ENCODE peak calls at places on chromosomes 1 and 21, in eight cellular contexts. B is K562, I is brain microvascular endothelial cell, K is kidney, M is left ventricle myocardium inferior, O is GM23338, R is lower lobe of right lung, F is tibial artery. G is an unnamed sample.

GRCh38 chr1:51515982-51516638 is 3.0 kb downstream of the EPS15 start:
- DNase-seq in B (no peak), I (no peak), K (no peak), M (no peak), O (no peak), R (no peak), F (no peak), G (no peak)

GRCh38 chr1:203702130-203702577 is 62.8 kb upstream of the LAX1 start:
- DNase-seq in B (peak; percentile 86), I (peak; percentile 22), K (no peak), M (no peak), O (peak; percentile 86), R (no peak), F (no peak), G (peak; percentile 77)

GRCh38 chr1:204647114-204647804 is 38.3 kb downstream of the LRRN2 start:
- DNase-seq in B (peak; percentile 92), I (peak; percentile 77), K (no peak), M (no peak), O (peak; percentile 85), R (no peak), F (peak; percentile 10), G (peak; percentile 16)

GRCh38 chr1:198534540-198535413 is 5.7 kb downstream of the ATP6V1G3 start:
- DNase-seq in B (no peak), I (no peak), K (no peak), M (no peak), O (no peak), R (no peak), F (no peak), G (peak; percentile 29)

GRCh38 chr1:58773406-58773840 is 10.4 kb downstream of the JUN start:
- DNase-seq in B (no peak), I (peak; percentile 79), K (peak; percentile 66), M (peak; percentile 67), O (no peak), R (peak; percentile 48), F (peak; percentile 94), G (peak; percentile 65)

GRCh38 chr1:1061682-1062363 is 12.3 kb downstream of the RNF223 start:
- DNase-seq in B (peak; percentile 60), I (no peak), K (no peak), M (no peak), O (no peak), R (no peak), F (no peak), G (no peak)

GRCh38 chr21:43608225-43608624 is 51.1 kb downstream of the HSF2BP start:
- DNase-seq in B (no peak), I (peak; percentile 79), K (no peak), M (no peak), O (no peak), R (no peak), F (no peak), G (no peak)

GRCh38 chr1:224510880-224511645 is 76.5 kb upstream of the WDR26 start:
- DNase-seq in B (peak; percentile 45), I (no peak), K (no peak), M (no peak), O (no peak), R (no peak), F (no peak), G (no peak)

GRCh38 chr1:54579337-54579781 is 31.3 kb downstream of the ACOT11 start:
- DNase-seq in B (no peak), I (no peak), K (peak; percentile 39), M (no peak), O (peak; percentile 51), R (no peak), F (no peak), G (no peak)

GRCh38 chr1:40976952-40977690 is 2.4 kb upstream of the CTPS1 start:
- DNase-seq in B (no peak), I (peak; percentile 95), K (no peak), M (no peak), O (no peak), R (no peak), F (no peak), G (no peak)

GRCh38 chr1:65459397-65459768 is 38.9 kb downstream of the LEPR start:
- DNase-seq in B (no peak), I (no peak), K (no peak), M (no peak), O (peak; percentile 73), R (no peak), F (no peak), G (peak; percentile 55)

GRCh38 chr1:181090653-181091126 is 2.2 kb downstream of the IER5 start:
- DNase-seq in B (peak; percentile 49), I (no peak), K (no peak), M (no peak), O (no peak), R (no peak), F (no peak), G (peak; percentile 18)

GRCh38 chr1:51794868-51795267 is 83.7 kb downstream of the NRDC start:
- DNase-seq in B (no peak), I (no peak), K (no peak), M (no peak), O (no peak), R (no peak), F (no peak), G (no peak)

GRCh38 chr1:234666206-234666605 is 56.2 kb upstream of the IRF2BP2 start:
- DNase-seq in B (no peak), I (no peak), K (no peak), M (no peak), O (no peak), R (no peak), F (no peak), G (no peak)

GRCh38 chr1:36706416-36706815 is 223.7 kb upstream of the CSF3R start:
- DNase-seq in B (no peak), I (no peak), K (no peak), M (no peak), O (no peak), R (no peak), F (peak; percentile 59), G (no peak)

GRCh38 chr1:35505911-35506798 is 51.0 kb downstream of the KIAA0319L start:
- DNase-seq in B (peak; percentile 65), I (peak; percentile 92), K (no peak), M (no peak), O (no peak), R (no peak), F (no peak), G (peak; percentile 63)

GRCh38 chr1:43074709-43075108 is 97.4 kb downstream of the EBNA1BP2 start:
- DNase-seq in B (no peak), I (no peak), K (no peak), M (no peak), O (no peak), R (no peak), F (no peak), G (no peak)

DNA sequence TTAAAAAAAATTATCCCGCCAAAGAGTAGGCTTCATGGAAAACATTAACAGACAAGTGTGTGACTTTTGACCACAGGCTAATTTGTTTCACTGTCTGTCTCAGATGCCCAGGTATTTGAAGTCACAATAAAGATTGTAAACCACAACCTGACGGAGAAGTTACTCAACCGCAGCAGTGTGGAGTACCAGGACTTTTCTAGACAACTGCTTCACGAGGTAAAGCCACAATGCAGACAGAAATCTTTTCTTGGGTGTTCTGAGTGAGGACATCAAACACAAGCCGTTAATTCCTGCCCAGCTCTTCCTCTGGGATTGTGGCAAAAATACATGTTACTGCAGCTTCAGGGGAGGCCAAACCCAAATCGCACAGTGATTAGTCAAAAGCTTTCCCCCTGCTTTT is 30.9 kb downstream of the UMODL1 start:
- DNase-seq in B (no peak), I (no peak), K (no peak), M (no peak), O (no peak), R (no peak), F (no peak), G (no peak)
- H3K4me3 ChIP-seq in B (no peak overlapping the region), I (no peak overlapping the region), K (no peak overlapping the region), M (no peak overlapping the region), O (no peak overlapping the region), R (no peak overlapping the region), F (no peak overlapping the region), G (no peak overlapping the region)

DNA sequence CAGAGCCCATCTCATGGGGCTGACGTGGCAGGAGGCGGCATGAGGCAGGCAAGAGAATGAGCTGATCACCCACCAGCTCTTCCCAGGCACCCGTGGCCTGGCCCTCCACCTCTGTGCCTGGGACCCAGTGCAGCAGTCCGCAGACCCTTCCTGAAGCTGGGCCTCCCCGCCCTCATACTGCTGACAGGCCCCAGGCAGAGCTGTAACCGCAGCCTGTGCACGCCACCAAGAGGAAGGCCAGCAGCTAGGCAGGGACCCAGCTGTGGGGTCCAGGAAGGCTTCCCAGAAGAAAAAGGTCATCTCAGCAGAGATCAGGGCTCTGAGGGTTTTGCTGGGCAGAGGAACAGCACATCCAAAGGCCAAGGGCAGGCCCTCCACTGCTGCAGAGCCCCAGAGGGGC is 9.8 kb upstream of the MTFR1L start:
- DNase-seq in B (no peak), I (no peak), K (peak; percentile 69), M (no peak), O (no peak), R (no peak), F (peak; percentile 48), G (peak; percentile 44)
- TF ChIP-seq CTCF in B (peak; percentile 24), I (no peak), K (no peak), M (no peak), O (peak; percentile 41), R (no peak), F (no peak), G (peak; percentile 55)

DNA sequence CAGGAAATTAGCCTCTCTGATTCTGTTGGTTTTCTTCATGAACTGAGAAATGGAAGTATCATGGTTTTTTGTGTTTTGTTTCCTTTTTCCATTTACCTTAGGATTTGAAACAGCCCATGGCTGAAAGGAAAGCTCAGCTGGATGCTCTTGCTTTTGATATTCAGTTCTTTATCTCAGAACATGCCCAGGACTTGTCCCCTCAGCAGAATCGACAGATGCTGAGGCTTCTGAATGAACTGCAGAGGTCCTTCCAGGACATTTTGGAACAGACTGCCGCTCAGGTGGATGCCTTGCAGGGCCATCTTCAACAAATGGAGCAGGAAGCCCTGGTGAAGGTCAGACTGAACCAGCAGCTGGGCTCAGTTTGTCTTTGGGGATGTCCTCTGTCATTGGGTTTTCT is 142.4 kb downstream of the MACF1 start:
- DNase-seq in B (no peak), I (no peak), K (no peak), M (no peak), O (peak; percentile 9), R (no peak), F (no peak), G (no peak)
- H3K36me3 ChIP-seq in B (peaks cover 75% of the 10 kb centered on the region), I (peaks cover 79% of the 10 kb centered on the region), K (peaks cover 36% of the 10 kb centered on the region), M (peaks cover 88% of the 10 kb centered on the region), O (peaks cover 60% of the 10 kb centered on the region), R (peaks cover 99% of the 10 kb centered on the region), F (peaks cover 93% of the 10 kb centered on the region), G (peaks cover 87% of the 10 kb centered on the region)

GRCh38 chr1:236532850-236533249 is 9.1 kb downstream of the LGALS8 start:
- DNase-seq in B (peak; percentile 87), I (no peak), K (no peak), M (no peak), O (no peak), R (no peak), F (no peak), G (no peak)

GRCh38 chr1:236535190-236535589 is 11.4 kb downstream of the LGALS8 start:
- DNase-seq in B (no peak), I (no peak), K (no peak), M (no peak), O (no peak), R (no peak), F (no peak), G (no peak)

GRCh38 chr1:236536540-236536939 is 12.8 kb downstream of the LGALS8 start:
- DNase-seq in B (no peak), I (no peak), K (no peak), M (no peak), O (peak; percentile 37), R (no peak), F (no peak), G (no peak)

GRCh38 chr1:236535656-236536293 is 12.0 kb downstream of the LGALS8 start:
- DNase-seq in B (no peak), I (no peak), K (no peak), M (no peak), O (no peak), R (no peak), F (no peak), G (no peak)

GRCh38 chr1:236534164-236534651 is 10.4 kb downstream of the LGALS8 start:
- DNase-seq in B (no peak), I (peak; percentile 72), K (no peak), M (no peak), O (no peak), R (no peak), F (no peak), G (no peak)
- H3K4me3 ChIP-seq in B (no peak overlapping the region), I (no peak overlapping the region), K (no peak overlapping the region), M (no peak overlapping the region), O (no peak overlapping the region), R (no peak overlapping the region), F (no peak overlapping the region), G (no peak overlapping the region)

G was measured in OCI-LY7.